ENCODE peak calls at places on chromosomes 12 and 14, in ten cellular contexts. K is fibroblast of mammary gland; F is mucosa of gallbladder; W is amniotic stem cell; U is GM23248; O is IMR-90; N is activated CD4-positive, alpha-beta T cell treated with anti-CD3 and anti-CD28 coated beads for 36 hours; A is stomach; Y is tibial artery; D is HL-60. G is an unnamed sample.

GRCh38 chr14:37824936-37825698 is 229.7 kb downstream of the TTC6 start:
- DNase-seq in K (no peak), F (no peak), W (no peak), U (peak; percentile 4), O (no peak), N (no peak), A (no peak), Y (no peak), D (no peak), G (peak; percentile 31)

GRCh38 chr12:95643251-95643650 is 92.0 kb upstream of the USP44 start:
- DNase-seq in K (no peak), F (no peak), W (no peak), U (no peak), O (no peak), N (no peak), A (no peak), Y (no peak), D (no peak), G (no peak)

GRCh38 chr12:94638521-94638920 is 11.8 kb downstream of the TMCC3 start:
- DNase-seq in K (no peak), F (no peak), W (no peak), U (no peak), O (no peak), N (no peak), A (no peak), Y (no peak), D (no peak), G (no peak)

GRCh38 chr14:51575225-51576111 is 76.2 kb upstream of the FRMD6 start:
- DNase-seq in K (peak; percentile 58), F (no peak), W (no peak), U (peak; percentile 64), O (peak; percentile 39), N (no peak), A (no peak), Y (no peak), D (no peak), G (no peak)

GRCh38 chr14:21191809-21192446 is 36.1 kb upstream of the OR5AU1 start:
- DNase-seq in K (peak; percentile 31), F (peak; percentile 58), W (no peak), U (peak; percentile 75), O (no peak), N (peak; percentile 82), A (peak; percentile 79), Y (peak; percentile 55), D (peak; percentile 90), G (peak; percentile 62)

GRCh38 chr12:71018682-71019081 is 98.1 kb upstream of the PTPRR start:
- DNase-seq in K (no peak), F (no peak), W (no peak), U (no peak), O (no peak), N (no peak), A (no peak), Y (no peak), D (no peak), G (no peak)

GRCh38 chr12:101042211-101042610 is 167.8 kb downstream of the SLC5A8 start:
- DNase-seq in K (no peak), F (no peak), W (no peak), U (no peak), O (no peak), N (no peak), A (no peak), Y (no peak), D (no peak), G (no peak)

GRCh38 chr14:96670391-96670790 is 126.8 kb upstream of the VRK1 start:
- DNase-seq in K (no peak), F (no peak), W (no peak), U (no peak), O (no peak), N (no peak), A (no peak), Y (no peak), D (no peak), G (no peak)

GRCh38 chr12:52003591-52003990 is 3.2 kb upstream of the TAMALIN start:
- DNase-seq in K (no peak), F (no peak), W (no peak), U (no peak), O (no peak), N (no peak), A (no peak), Y (no peak), D (no peak), G (no peak)

GRCh38 chr14:86788229-86788628 is 1204.8 kb downstream of the GALC start:
- DNase-seq in K (peak; percentile 33), F (no peak), W (no peak), U (no peak), O (peak; percentile 47), N (no peak), A (no peak), Y (no peak), D (no peak), G (no peak)

GRCh38 chr12:93722179-93722578 is 45.0 kb downstream of the CRADD start:
- DNase-seq in K (no peak), F (no peak), W (no peak), U (no peak), O (no peak), N (no peak), A (no peak), Y (no peak), D (no peak), G (no peak)

GRCh38 chr12:93380480-93381121 is 2.9 kb downstream of the NUDT4 start:
- DNase-seq in K (peak; percentile 60), F (no peak), W (peak; percentile 11), U (peak; percentile 64), O (peak; percentile 70), N (no peak), A (no peak), Y (no peak), D (no peak), G (peak; percentile 53)

GRCh38 chr12:14853966-14854365 is 10.6 kb upstream of the ART4 start:
- DNase-seq in K (no peak), F (no peak), W (no peak), U (peak; percentile 36), O (no peak), N (no peak), A (no peak), Y (peak; percentile 37), D (no peak), G (no peak)

GRCh38 chr14:70871001-70871400 is 36.3 kb upstream of the PCNX1 start:
- DNase-seq in K (no peak), F (no peak), W (no peak), U (no peak), O (no peak), N (no peak), A (no peak), Y (no peak), D (no peak), G (no peak)

GRCh38 chr12:54364413-54364812 is at the start of gene GPR84:
- DNase-seq in K (no peak), F (no peak), W (no peak), U (no peak), O (no peak), N (peak; percentile 59), A (no peak), Y (no peak), D (peak; percentile 88), G (no peak)

GRCh38 chr14:85534435-85534834 is 4.5 kb downstream of the FLRT2 start:
- DNase-seq in K (peak; percentile 28), F (no peak), W (no peak), U (peak; percentile 58), O (peak; percentile 24), N (no peak), A (no peak), Y (no peak), D (no peak), G (no peak)

GRCh38 chr14:64726585-64726890 is 22.3 kb downstream of the PLEKHG3 start:
- DNase-seq in K (peak; percentile 20), F (peak; percentile 87), W (no peak), U (peak; percentile 38), O (peak; percentile 60), N (peak; percentile 68), A (peak; percentile 62), Y (no peak), D (no peak), G (peak; percentile 51)

GRCh38 chr12:34306133-34306830 is 284.0 kb downstream of the ALG10 start:
- DNase-seq in K (no peak), F (no peak), W (no peak), U (no peak), O (no peak), N (no peak), A (no peak), Y (no peak), D (no peak), G (no peak)

GRCh38 chr14:61188936-61189808 is 92.0 kb downstream of the TMEM30B start:
- DNase-seq in K (peak; percentile 70), F (peak; percentile 32), W (no peak), U (peak; percentile 91), O (peak; percentile 51), N (peak; percentile 74), A (peak; percentile 63), Y (peak; percentile 54), D (no peak), G (peak; percentile 21)

GRCh38 chr14:98579140-98579539 is 692.9 kb downstream of the BCL11B start:
- DNase-seq in K (no peak), F (no peak), W (no peak), U (no peak), O (no peak), N (no peak), A (no peak), Y (no peak), D (no peak), G (no peak)

GRCh38 chr12:109500406-109501185 is 23.2 kb downstream of the UBE3B start:
- DNase-seq in K (no peak), F (no peak), W (no peak), U (no peak), O (no peak), N (no peak), A (no peak), Y (no peak), D (no peak), G (no peak)

GRCh38 chr14:104926619-104927431 is 2.1 kb downstream of the PLD4 start:
- DNase-seq in K (no peak), F (no peak), W (no peak), U (no peak), O (no peak), N (no peak), A (no peak), Y (no peak), D (peak; percentile 59), G (no peak)

GRCh38 chr12:120835657-120836056 is 68.5 kb downstream of the SPPL3 start:
- DNase-seq in K (no peak), F (no peak), W (no peak), U (no peak), O (no peak), N (no peak), A (no peak), Y (no peak), D (no peak), G (no peak)

GRCh38 chr14:106039400-106039799 is 513.0 kb downstream of the TMEM121 start:
- DNase-seq in K (peak; percentile 2), F (peak; percentile 32), W (no peak), U (no peak), O (no peak), N (peak; percentile 82), A (no peak), Y (no peak), D (no peak), G (no peak)

GRCh38 chr14:58796636-58797429 is 159.1 kb downstream of the DACT1 start:
- DNase-seq in K (no peak), F (no peak), W (no peak), U (no peak), O (peak; percentile 16), N (no peak), A (no peak), Y (no peak), D (no peak), G (no peak)

GRCh38 chr14:71322660-71323250 is 415.5 kb downstream of the PCNX1 start:
- DNase-seq in K (peak; percentile 71), F (peak; percentile 25), W (peak; percentile 30), U (peak; percentile 69), O (peak; percentile 67), N (no peak), A (no peak), Y (no peak), D (peak; percentile 2), G (peak; percentile 40)

GRCh38 chr14:28101992-28102391 is 664.6 kb upstream of the FOXG1 start:
- DNase-seq in K (no peak), F (no peak), W (no peak), U (no peak), O (no peak), N (no peak), A (no peak), Y (no peak), D (no peak), G (no peak)

G was measured in H4.